ENCODE peak calls at places on chromosome 17, in four cellular contexts. I, R, L and D are unnamed samples.
A peak's percentile ranks its signal among the peaks of the same experiment; 100 is the strongest.

GRCh38 chr17:75159196-75160031 is 5.1 kb upstream of the JPT1 start:
- DNase-seq in I (no peak), R (no peak), L (no peak), D (no peak)

GRCh38 chr17:73545109-73545508 is 99.1 kb downstream of the SDK2 start:
- DNase-seq in I (no peak), R (no peak), L (no peak), D (no peak)

GRCh38 chr17:36945160-36945559 is 3.6 kb upstream of the AATF start:
- DNase-seq in R (no peak), I (no peak), L (no peak), D (no peak)

GRCh38 chr17:38349097-38349904 is 2.3 kb upstream of the SOCS7 start:
- DNase-seq in R (peak; percentile 84), L (peak; percentile 76), I (peak; percentile 87), D (peak; percentile 93)

GRCh38 chr17:34154916-34155730 is 100.0 kb upstream of the CCL2 start:
- DNase-seq in I (no peak), R (no peak), L (no peak), D (no peak)

GRCh38 chr17:28425206-28425605 is 19.2 kb upstream of the SLC46A1 start:
- DNase-seq in L (no peak), R (no peak), I (no peak), D (no peak)

GRCh38 chr17:76909971-76910760 is 42.0 kb downstream of the MGAT5B start:
- DNase-seq in I (peak; percentile 38), R (no peak), L (peak; percentile 80), D (peak; percentile 50)

GRCh38 chr17:8173056-8173870 is 2.9 kb downstream of the TMEM107 start:
- DNase-seq in R (peak; percentile 85), L (no peak), I (peak; percentile 88), D (no peak)

GRCh38 chr17:28492352-28493310 is 13.5 kb upstream of the FOXN1 start:
- DNase-seq in I (no peak), R (no peak), L (no peak), D (no peak)

GRCh38 chr17:7557825-7558543 is 566 bp upstream of the TNFSF13 start:
- DNase-seq in L (no peak), R (peak; percentile 87), I (peak; percentile 88), D (no peak)

GRCh38 chr17:32523017-32523680 is 36.4 kb downstream of the CDK5R1 start:
- DNase-seq in L (no peak), I (no peak), R (no peak), D (no peak)

GRCh38 chr17:6509295-6509771 is 47.0 kb downstream of the PITPNM3 start:
- DNase-seq in R (no peak), I (no peak), L (no peak), D (no peak)

GRCh38 chr17:61551255-61551742 is 39.7 kb downstream of the NACA2 start:
- DNase-seq in R (no peak), L (no peak), I (no peak), D (no peak)

GRCh38 chr17:78563189-78564145 is 13.7 kb downstream of the DNAH17 start:
- DNase-seq in R (no peak), L (no peak), I (peak; percentile 83), D (no peak)

GRCh38 chr17:17837380-17837821 is 615 bp upstream of the SREBF1 start:
- DNase-seq in I (peak; percentile 83), L (no peak), R (no peak), D (no peak)

GRCh38 chr17:4230142-4230541 is 33.6 kb downstream of the ANKFY1 start:
- DNase-seq in R (no peak), I (peak; percentile 58), L (no peak), D (no peak)

GRCh38 chr17:40696651-40697072 is 6.9 kb downstream of the KRT24 start:
- DNase-seq in R (no peak), I (no peak), L (no peak), D (no peak)

GRCh38 chr17:59764292-59764741 is 56.9 kb downstream of the VMP1 start:
- DNase-seq in R (no peak), I (no peak), L (no peak), D (no peak)

GRCh38 chr17:18380471-18381157 is 3.0 kb downstream of the EVPLL start:
- DNase-seq in R (no peak), I (no peak), L (no peak), D (no peak)

GRCh38 chr17:75036643-75037268 is 10.0 kb downstream of the ATP5PD start:
- DNase-seq in R (peak; percentile 77), I (peak; percentile 92), L (no peak), D (no peak)

GRCh38 chr17:47745037-47745380 is 12.0 kb downstream of the TBX21 start:
- DNase-seq in I (no peak), L (no peak), R (no peak), D (no peak)

GRCh38 chr17:4485676-4486646 is 12.7 kb upstream of the SPNS2 start:
- DNase-seq in I (no peak), R (no peak), L (no peak), D (no peak)

GRCh38 chr17:2030779-2031163 is 818 bp downstream of the DPH1 start:
- DNase-seq in L (peak; percentile 44), R (no peak), I (peak; percentile 57), D (no peak)

GRCh38 chr17:5226940-5227878 is 7.5 kb downstream of the SCIMP start:
- DNase-seq in R (no peak), L (no peak), I (no peak), D (no peak)

GRCh38 chr17:17391575-17392370 is 85.0 kb upstream of the MED9 start:
- DNase-seq in L (no peak), R (no peak), I (no peak), D (no peak)

GRCh38 chr17:40598928-40599627 is 33.8 kb upstream of the CCR7 start:
- DNase-seq in R (no peak), L (no peak), I (peak; percentile 44), D (no peak)

GRCh38 chr17:46822388-46822921 is 4.0 kb upstream of the WNT3 start:
- DNase-seq in R (peak; percentile 64), L (no peak), I (no peak), D (no peak)

GRCh38 chr17:39016193-39017153 is 49.3 kb upstream of the FBXO47 start:
- DNase-seq in I (no peak), R (no peak), L (no peak), D (no peak)

GRCh38 chr17:19546289-19547065 is 12.8 kb downstream of the SLC47A1 start:
- DNase-seq in I (peak; percentile 41), L (no peak), R (peak; percentile 83), D (no peak)

GRCh38 chr17:76527430-76528111 is 9.9 kb downstream of the CYGB start:
- DNase-seq in L (no peak), R (no peak), I (peak; percentile 73), D (no peak)

GRCh38 chr17:60390881-60391418 is 983 bp downstream of the USP32 start:
- DNase-seq in I (peak; percentile 14), R (peak; percentile 54), L (no peak), D (peak; percentile 6)

GRCh38 chr17:1714980-1715802 is 5.0 kb upstream of the TLCD2 start:
- DNase-seq in I (peak; percentile 92), L (peak; percentile 43), R (peak; percentile 97), D (peak; percentile 35)

GRCh38 chr17:60139438-60140285 is 10.1 kb upstream of the CA4 start:
- DNase-seq in R (peak; percentile 74), L (peak; percentile 86), I (peak; percentile 71), D (peak; percentile 76)

GRCh38 chr17:17681744-17682292 is 560 bp downstream of the RAI1 start:
- DNase-seq in I (peak; percentile 60), L (no peak), R (peak; percentile 65), D (peak; percentile 29)

GRCh38 chr17:10130263-10130662 is 68.1 kb downstream of the GAS7 start:
- DNase-seq in I (no peak), R (no peak), L (no peak), D (no peak)

GRCh38 chr17:9862191-9862590 is 36.5 kb downstream of the GLP2R start:
- DNase-seq in L (no peak), I (no peak), R (no peak), D (no peak)

GRCh38 chr17:75624021-75624420 is 9.2 kb upstream of the SMIM5 start:
- DNase-seq in I (no peak), L (no peak), R (no peak), D (no peak)

GRCh38 chr17:31226373-31226772 is 70.7 kb downstream of the OMG start:
- DNase-seq in I (no peak), R (no peak), L (no peak), D (no peak)

GRCh38 chr17:33200587-33200986 is 92.5 kb downstream of the ASIC2 start:
- DNase-seq in L (no peak), R (no peak), I (no peak), D (no peak)

GRCh38 chr17:1186214-1186820 is 6.5 kb upstream of the ABR start:
- DNase-seq in I (no peak), L (no peak), R (no peak), D (no peak)

GRCh38 chr17:58338454-58338841 is 9.9 kb upstream of the TSPOAP1 start:
- DNase-seq in R (no peak), L (no peak), I (no peak), D (no peak)
- TF ChIP-seq CTCF in R (no peak), L (no peak), I (no peak), D (no peak)

GRCh38 chr17:42072323-42073187 is 22.2 kb upstream of the C17orf113 start:
- DNase-seq in R (no peak), I (no peak), L (peak; percentile 46), D (peak; percentile 24)
- TF ChIP-seq CTCF in R (peak; percentile 10), I (no peak), L (peak; percentile 37), D (peak; percentile 23)

GRCh38 chr17:35373532-35373983 is at the start of gene SLFN11:
- DNase-seq in I (peak; percentile 92), R (peak; percentile 73), L (no peak), D (peak; percentile 26)
- TF ChIP-seq CTCF in I (no peak), R (no peak), L (no peak), D (no peak)

DNA sequence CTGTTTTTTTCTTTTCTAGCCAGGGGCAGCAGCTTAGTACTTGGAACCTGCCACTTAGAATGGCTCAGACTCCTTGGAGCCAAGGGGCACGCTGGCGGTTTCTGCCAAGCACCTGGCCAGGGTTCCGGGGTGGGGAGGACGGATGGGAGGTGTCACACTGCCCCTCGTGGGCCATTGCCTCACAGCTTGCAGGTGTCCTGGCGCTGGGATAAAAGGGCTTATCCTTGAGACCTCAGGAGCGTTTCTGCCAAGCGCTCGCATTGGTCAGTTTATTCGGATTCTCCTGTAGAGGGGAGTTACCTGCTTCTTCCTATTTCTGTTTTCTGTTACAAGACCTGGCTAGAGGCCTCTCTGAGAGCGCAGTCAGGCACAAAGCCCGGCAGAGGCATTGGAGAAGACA is 234.6 kb downstream of the MSI2 start:
- DNase-seq in I (no peak), R (no peak), L (no peak), D (no peak)
- TF ChIP-seq CTCF in I (no peak), R (no peak), L (no peak), D (no peak)

DNA sequence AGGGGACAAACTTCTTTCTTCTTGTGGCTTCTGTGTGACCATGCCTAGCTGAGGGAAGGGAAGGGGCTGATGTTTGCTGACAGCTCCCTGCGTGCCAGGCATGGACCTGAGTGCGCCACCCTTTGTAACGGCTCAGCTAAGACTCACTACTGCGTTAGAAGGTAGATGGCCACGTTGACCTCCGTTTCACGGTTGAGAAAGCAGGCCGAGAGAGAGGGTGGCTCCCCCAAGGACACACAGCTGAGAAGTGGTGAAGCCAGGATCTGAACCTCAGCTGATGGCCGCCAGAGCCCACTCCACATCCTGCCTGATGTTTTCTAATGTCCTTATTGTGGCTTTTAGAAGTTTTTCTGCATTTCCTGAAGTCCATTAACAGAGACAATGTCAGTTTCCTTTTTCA is 45.1 kb downstream of the RGS9 start:
- DNase-seq in L (no peak), I (no peak), R (no peak), D (no peak)
- TF ChIP-seq CTCF in L (no peak), I (no peak), R (no peak), D (no peak)

GRCh38 chr17:81854974-81855774 is 5.2 kb downstream of the P4HB start:
- DNase-seq in L (no peak), I (no peak), R (peak; percentile 80), D (no peak)
- TF ChIP-seq CTCF in L (no peak), I (no peak), R (peak; percentile 40), D (no peak)